ENCODE peak calls at places on chromosomes 12 and 14, in four cellular contexts. T is A549, A is GM12878, P is K562. V is an unnamed sample.

GRCh38 chr12:132218915-132219314 is 74.7 kb downstream of the NOC4L start:
- DNase-seq in T (peak; percentile 51), A (no peak), P (peak; percentile 72), V (peak; percentile 77)

GRCh38 chr12:119158004-119158776 is 20.5 kb upstream of the HSPB8 start:
- DNase-seq in T (no peak), A (no peak), P (no peak), V (no peak)

GRCh38 chr12:71900091-71900490 is 38.6 kb upstream of the TPH2 start:
- DNase-seq in T (peak; percentile 7), A (no peak), P (no peak), V (no peak)

GRCh38 chr14:35234007-35234406 is 58.2 kb upstream of the PSMA6 start:
- DNase-seq in T (no peak), A (no peak), P (no peak), V (no peak)

GRCh38 chr12:2138871-2139308 is 86.1 kb downstream of the CACNA1C start:
- DNase-seq in T (no peak), A (no peak), P (no peak), V (no peak)

GRCh38 chr12:67161322-67161918 is 107.7 kb upstream of the CAND1 start:
- DNase-seq in T (peak; percentile 51), A (no peak), P (peak; percentile 19), V (peak; percentile 11)

GRCh38 chr12:84701966-84702365 is 210.6 kb downstream of the SLC6A15 start:
- DNase-seq in T (no peak), A (no peak), P (no peak), V (no peak)

GRCh38 chr12:46699986-46700385 is 125.8 kb downstream of the SLC38A4 start:
- DNase-seq in T (no peak), A (no peak), P (no peak), V (no peak)

GRCh38 chr12:105337391-105337790 is 6.9 kb downstream of the C12orf75 start:
- DNase-seq in T (no peak), A (no peak), P (no peak), V (no peak)

GRCh38 chr12:6332459-6332858 is 9.4 kb downstream of the TNFRSF1A start:
- DNase-seq in T (peak; percentile 93), A (no peak), P (no peak), V (no peak)

GRCh38 chr14:55585854-55586253 is 5.8 kb downstream of the KTN1 start:
- DNase-seq in T (no peak), A (no peak), P (no peak), V (no peak)

DNA sequence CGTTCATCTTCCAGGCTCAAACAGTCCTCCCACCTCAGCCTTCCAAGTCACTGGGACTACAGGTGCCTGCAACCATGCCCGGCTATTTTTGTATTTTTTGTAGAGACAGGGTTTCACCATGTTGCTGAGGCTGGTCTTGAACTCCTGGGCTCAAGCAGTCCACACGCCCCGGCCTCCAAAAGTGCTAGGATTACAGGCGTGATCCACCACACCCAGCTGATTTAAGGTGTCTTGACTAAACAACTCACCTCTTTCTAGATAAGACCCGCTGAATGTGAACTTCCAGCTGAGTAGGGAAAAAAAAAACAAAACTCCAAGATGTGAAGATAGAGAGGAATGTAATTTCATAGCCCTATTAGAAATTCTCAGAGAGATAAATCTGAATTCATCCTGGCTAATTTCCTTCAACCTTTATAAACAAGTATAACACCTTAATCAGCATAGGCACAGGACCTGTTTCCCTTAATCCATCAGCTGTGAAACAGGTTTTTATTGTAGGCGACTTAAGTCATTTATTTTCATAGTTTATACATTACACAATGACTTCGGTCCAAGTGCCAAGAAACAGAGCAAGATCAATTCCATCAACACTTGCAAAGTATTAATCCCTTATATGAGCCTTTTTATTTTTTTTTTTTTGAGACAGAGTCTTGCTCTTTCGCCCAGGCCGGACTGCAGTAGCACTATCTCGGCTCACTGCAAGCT is 51.5 kb downstream of the HCAR2 start:
- DNase-seq in T (no peak), A (no peak), P (no peak), V (no peak)
- TF ChIP-seq RCOR1 in T (no peak), A (no peak), P (no peak), V (no peak)

DNA sequence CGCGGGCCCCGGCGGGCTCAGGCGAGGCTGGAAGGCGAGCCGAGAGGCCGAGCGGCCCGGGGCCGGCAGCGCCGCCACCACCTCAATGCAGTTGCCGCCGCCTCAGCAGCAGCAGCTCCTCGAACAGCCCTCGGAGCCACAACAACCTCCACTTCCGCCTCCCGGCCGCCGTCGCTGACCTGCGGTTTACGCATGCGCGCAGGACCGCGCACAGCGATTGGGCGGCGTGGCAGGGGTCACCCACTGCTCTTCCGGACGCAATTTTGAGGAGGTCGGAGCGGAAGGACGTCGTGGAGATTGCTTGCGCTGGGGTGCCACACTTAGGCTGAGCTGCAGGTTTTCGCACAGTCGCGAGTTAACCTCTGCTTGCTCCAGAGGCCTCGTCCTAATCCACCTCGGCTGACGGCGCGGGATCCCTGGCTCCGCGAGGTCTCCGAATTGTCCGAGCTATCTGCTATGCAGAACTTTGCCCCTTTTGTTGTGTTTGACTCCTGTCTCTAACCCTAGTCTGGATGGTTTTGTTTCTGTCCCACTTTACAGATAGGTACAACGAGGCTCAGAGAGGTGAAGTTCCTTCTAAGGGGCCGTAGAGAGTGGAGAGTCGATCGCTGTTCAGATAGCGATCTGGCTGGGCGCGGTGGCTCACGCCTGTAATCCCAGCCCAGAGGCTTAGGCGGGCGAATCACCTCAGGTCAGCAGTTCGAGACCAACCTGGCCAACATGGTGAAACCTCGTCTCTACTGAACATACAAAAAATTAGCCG is at the start of the genes ACAD10 and BRAP:
- DNase-seq in T (peak; percentile 97), A (peak; percentile 89), P (peak; percentile 97), V (peak; percentile 98)
- TF ChIP-seq REST in T (no peak), A (peak; percentile 47), P (peak; percentile 42), V (peak; percentile 37)

DNA sequence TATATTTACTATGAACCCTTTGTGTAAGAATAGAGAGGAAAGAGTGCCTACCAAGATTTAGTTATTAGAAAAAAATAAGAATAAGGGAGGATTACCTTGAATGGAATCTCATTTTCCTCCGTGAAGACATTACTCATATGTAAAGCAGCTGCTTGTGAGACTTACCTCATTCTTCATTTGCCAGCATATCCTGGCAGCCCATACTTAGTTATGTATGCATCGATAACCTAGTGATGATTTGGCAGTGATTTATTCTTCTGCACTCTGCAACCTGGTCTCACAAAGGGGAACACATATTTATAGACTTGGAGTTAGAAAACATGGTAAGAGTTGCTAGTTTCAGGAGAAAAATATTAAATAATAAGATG is 56.8 kb downstream of the LRFN5 start:
- DNase-seq in T (no peak), A (no peak), P (no peak), V (no peak)
- TF ChIP-seq CHD2 in T (no peak), A (no peak), P (no peak), V (no peak)

DNA sequence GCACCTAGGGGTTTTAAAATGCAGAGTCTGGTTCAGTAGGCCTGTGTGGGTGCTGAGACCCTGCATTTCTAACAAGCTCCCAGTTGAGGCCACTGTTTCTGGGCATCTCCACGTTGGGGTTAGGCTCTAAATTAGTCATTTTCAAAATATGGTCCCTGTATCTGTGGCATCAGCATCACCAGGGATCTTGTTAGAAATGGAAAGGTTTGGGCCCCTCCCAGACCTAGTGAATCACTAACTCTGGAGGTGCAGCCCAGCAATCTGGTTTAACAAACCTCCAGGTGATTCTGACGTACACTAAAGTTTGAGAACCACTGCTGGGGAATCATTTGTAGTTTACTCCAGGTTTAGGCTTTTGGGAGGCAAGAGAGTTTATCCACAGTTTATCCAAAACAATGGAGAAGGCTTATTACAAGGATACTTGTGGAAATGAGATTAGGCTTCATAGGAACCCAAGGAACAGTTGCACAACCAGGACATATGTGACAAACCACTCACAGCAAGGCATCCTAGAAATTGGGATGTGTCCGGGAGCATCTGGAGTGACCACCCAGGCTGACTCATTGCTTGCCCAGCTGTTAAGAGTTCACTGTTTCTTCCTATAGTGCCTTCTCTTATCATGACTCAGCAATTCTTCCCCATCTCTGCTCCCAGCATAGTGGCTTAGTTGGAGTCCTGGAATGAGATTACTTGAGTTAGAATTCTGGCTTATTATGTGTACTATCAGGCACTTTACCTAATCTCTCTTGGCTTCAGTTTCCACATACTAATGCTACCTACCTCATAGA is 71.6 kb upstream of the STXBP6 start:
- DNase-seq in T (peak; percentile 53), A (no peak), P (peak; percentile 5), V (no peak)
- TF ChIP-seq RCOR1 in T (no peak), A (no peak), P (no peak), V (no peak)

GRCh38 chr14:99589651-99590530 is 14.1 kb downstream of the CCDC85C start:
- DNase-seq in T (no peak), A (no peak), P (no peak), V (no peak)
- TF ChIP-seq REST in T (no peak), A (no peak), P (no peak), V (no peak)

GRCh38 chr14:73739899-73740685 is 25.9 kb upstream of the PNMA1 start:
- DNase-seq in T (no peak), A (no peak), P (no peak), V (no peak)
- TF ChIP-seq CHD2 in T (no peak), A (no peak), P (no peak), V (no peak)

GRCh38 chr14:24246765-24247212 is 4.4 kb upstream of the TINF2 start:
- DNase-seq in T (no peak), A (peak; percentile 68), P (no peak), V (no peak)
- TF ChIP-seq RCOR1 in T (no peak), A (no peak), P (no peak), V (no peak)

GRCh38 chr14:102570334-102570995 is 22.0 kb upstream of the RCOR1 start:
- DNase-seq in T (no peak), A (no peak), P (no peak), V (no peak)
- TF ChIP-seq REST in T (no peak), A (no peak), P (no peak), V (no peak)

DNA sequence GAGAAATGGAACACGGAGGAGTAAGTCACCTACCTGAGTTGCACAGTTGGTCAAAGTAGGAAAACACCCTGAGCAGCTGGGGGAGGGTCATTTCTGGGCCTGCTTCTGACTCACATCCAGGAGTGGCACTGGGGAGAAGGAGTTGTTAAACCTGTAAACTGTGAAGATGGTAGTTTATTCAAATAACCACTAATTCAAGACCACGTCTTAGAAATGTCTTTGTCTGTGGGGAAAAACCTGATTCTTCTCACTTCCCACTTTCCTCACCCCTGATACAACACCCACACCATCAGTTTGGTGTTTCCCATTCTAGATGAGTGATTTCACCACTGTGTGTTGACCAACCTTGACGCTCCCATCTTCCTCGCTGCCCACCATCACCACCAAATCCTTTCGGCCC is 207.1 kb downstream of the ANO4 start:
- DNase-seq in T (no peak), A (peak; percentile 33), P (no peak), V (no peak)
- TF ChIP-seq CHD2 in T (no peak), A (no peak), P (no peak), V (no peak)